ENCODE peak calls at places on chromosomes 1 and 21, in ten cellular contexts. One of them, this sample, is unnamed.
A peak's percentile ranks its signal among the peaks of the same experiment; 100 is the strongest.

GRCh38 chr1:72282690-72283203 is 408 bp upstream of the NEGR1 start:
- DNase-seq in adipocyte: peak; percentile 98
- DNase-seq in suprapubic skin: peak; percentile 87
- DNase-seq in heart right ventricle: peak; percentile 76
- DNase-seq in OCI-LY7: no peak
- DNase-seq in fibroblast of lung: peak; percentile 94
- DNase-seq in CD8-positive, alpha-beta T cell: peak; percentile 33
- DNase-seq in small intestine: peak; percentile 48
- DNase-seq in stomach: peak; percentile 81
- DNase-seq in mammary epithelial cell: peak; percentile 95
- DNase-seq in this sample: peak; percentile 68

GRCh38 chr1:99496067-99496466 is 149.8 kb upstream of the PALMD start:
- DNase-seq in adipocyte: peak; percentile 10
- DNase-seq in suprapubic skin: no peak
- DNase-seq in heart right ventricle: no peak
- DNase-seq in OCI-LY7: no peak
- DNase-seq in fibroblast of lung: no peak
- DNase-seq in CD8-positive, alpha-beta T cell: no peak
- DNase-seq in small intestine: no peak
- DNase-seq in stomach: no peak
- DNase-seq in mammary epithelial cell: peak; percentile 53
- DNase-seq in this sample: no peak

GRCh38 chr1:204127597-204128242 is 24.1 kb downstream of the ETNK2 start:
- DNase-seq in adipocyte: peak; percentile 88
- DNase-seq in suprapubic skin: peak; percentile 85
- DNase-seq in heart right ventricle: peak; percentile 60
- DNase-seq in OCI-LY7: peak; percentile 63
- DNase-seq in fibroblast of lung: peak; percentile 65
- DNase-seq in CD8-positive, alpha-beta T cell: no peak
- DNase-seq in small intestine: peak; percentile 50
- DNase-seq in stomach: peak; percentile 72
- DNase-seq in mammary epithelial cell: peak; percentile 66
- DNase-seq in this sample: no peak

GRCh38 chr1:110380667-110381283 is 10.1 kb downstream of the SLC16A4 start:
- DNase-seq in adipocyte: peak; percentile 96
- DNase-seq in suprapubic skin: no peak
- DNase-seq in heart right ventricle: no peak
- DNase-seq in OCI-LY7: peak; percentile 40
- DNase-seq in fibroblast of lung: no peak
- DNase-seq in CD8-positive, alpha-beta T cell: no peak
- DNase-seq in small intestine: no peak
- DNase-seq in stomach: no peak
- DNase-seq in mammary epithelial cell: no peak
- DNase-seq in this sample: no peak

GRCh38 chr1:183194527-183195145 is 8.6 kb downstream of the LAMC2 start:
- DNase-seq in adipocyte: no peak
- DNase-seq in suprapubic skin: no peak
- DNase-seq in heart right ventricle: no peak
- DNase-seq in OCI-LY7: no peak
- DNase-seq in fibroblast of lung: peak; percentile 45
- DNase-seq in CD8-positive, alpha-beta T cell: no peak
- DNase-seq in small intestine: no peak
- DNase-seq in stomach: no peak
- DNase-seq in mammary epithelial cell: no peak
- DNase-seq in this sample: peak; percentile 20

GRCh38 chr1:100584761-100585745 is 47.1 kb downstream of the GPR88 start:
- DNase-seq in adipocyte: peak; percentile 23
- DNase-seq in suprapubic skin: no peak
- DNase-seq in heart right ventricle: no peak
- DNase-seq in OCI-LY7: no peak
- DNase-seq in fibroblast of lung: peak; percentile 82
- DNase-seq in CD8-positive, alpha-beta T cell: no peak
- DNase-seq in small intestine: no peak
- DNase-seq in stomach: no peak
- DNase-seq in mammary epithelial cell: peak; percentile 40
- DNase-seq in this sample: no peak

GRCh38 chr1:55735110-55735509 is 519.9 kb upstream of the USP24 start:
- DNase-seq in adipocyte: peak; percentile 32
- DNase-seq in suprapubic skin: no peak
- DNase-seq in heart right ventricle: no peak
- DNase-seq in OCI-LY7: no peak
- DNase-seq in fibroblast of lung: no peak
- DNase-seq in CD8-positive, alpha-beta T cell: no peak
- DNase-seq in small intestine: no peak
- DNase-seq in stomach: no peak
- DNase-seq in mammary epithelial cell: peak; percentile 16
- DNase-seq in this sample: no peak

GRCh38 chr1:19395678-19396192 is 83.6 kb downstream of the SLC66A1 start:
- DNase-seq in adipocyte: peak; percentile 83
- DNase-seq in suprapubic skin: no peak
- DNase-seq in heart right ventricle: no peak
- DNase-seq in OCI-LY7: no peak
- DNase-seq in fibroblast of lung: peak; percentile 69
- DNase-seq in CD8-positive, alpha-beta T cell: no peak
- DNase-seq in small intestine: no peak
- DNase-seq in stomach: no peak
- DNase-seq in mammary epithelial cell: peak; percentile 89
- DNase-seq in this sample: no peak

GRCh38 chr21:37153193-37153934 is 80.3 kb downstream of the TTC3 start:
- DNase-seq in adipocyte: peak; percentile 86
- DNase-seq in suprapubic skin: no peak
- DNase-seq in heart right ventricle: no peak
- DNase-seq in OCI-LY7: no peak
- DNase-seq in fibroblast of lung: peak; percentile 75
- DNase-seq in CD8-positive, alpha-beta T cell: no peak
- DNase-seq in small intestine: peak; percentile 65
- DNase-seq in stomach: no peak
- DNase-seq in mammary epithelial cell: no peak
- DNase-seq in this sample: no peak

GRCh38 chr1:206578115-206578935 is 33.9 kb downstream of the EIF2D start:
- DNase-seq in adipocyte: no peak
- DNase-seq in suprapubic skin: no peak
- DNase-seq in heart right ventricle: no peak
- DNase-seq in OCI-LY7: no peak
- DNase-seq in fibroblast of lung: peak; percentile 27
- DNase-seq in CD8-positive, alpha-beta T cell: no peak
- DNase-seq in small intestine: no peak
- DNase-seq in stomach: no peak
- DNase-seq in mammary epithelial cell: no peak
- DNase-seq in this sample: no peak

GRCh38 chr1:194024659-194025058 is 838.2 kb upstream of the B3GALT2 start:
- DNase-seq in adipocyte: peak; percentile 18
- DNase-seq in suprapubic skin: no peak
- DNase-seq in heart right ventricle: no peak
- DNase-seq in OCI-LY7: no peak
- DNase-seq in fibroblast of lung: peak; percentile 94
- DNase-seq in CD8-positive, alpha-beta T cell: no peak
- DNase-seq in small intestine: no peak
- DNase-seq in stomach: no peak
- DNase-seq in mammary epithelial cell: peak; percentile 26
- DNase-seq in this sample: no peak

GRCh38 chr21:37225440-37225839 is 41.7 kb downstream of the VPS26C start:
- DNase-seq in adipocyte: no peak
- DNase-seq in suprapubic skin: no peak
- DNase-seq in heart right ventricle: no peak
- DNase-seq in OCI-LY7: no peak
- DNase-seq in fibroblast of lung: no peak
- DNase-seq in CD8-positive, alpha-beta T cell: peak; percentile 34
- DNase-seq in small intestine: peak; percentile 33
- DNase-seq in stomach: no peak
- DNase-seq in mammary epithelial cell: no peak
- DNase-seq in this sample: peak; percentile 48

GRCh38 chr1:208155243-208155642 is 88.9 kb downstream of the PLXNA2 start:
- DNase-seq in adipocyte: no peak
- DNase-seq in suprapubic skin: no peak
- DNase-seq in heart right ventricle: no peak
- DNase-seq in OCI-LY7: no peak
- DNase-seq in fibroblast of lung: no peak
- DNase-seq in CD8-positive, alpha-beta T cell: no peak
- DNase-seq in small intestine: no peak
- DNase-seq in stomach: no peak
- DNase-seq in mammary epithelial cell: no peak
- DNase-seq in this sample: no peak

DNA sequence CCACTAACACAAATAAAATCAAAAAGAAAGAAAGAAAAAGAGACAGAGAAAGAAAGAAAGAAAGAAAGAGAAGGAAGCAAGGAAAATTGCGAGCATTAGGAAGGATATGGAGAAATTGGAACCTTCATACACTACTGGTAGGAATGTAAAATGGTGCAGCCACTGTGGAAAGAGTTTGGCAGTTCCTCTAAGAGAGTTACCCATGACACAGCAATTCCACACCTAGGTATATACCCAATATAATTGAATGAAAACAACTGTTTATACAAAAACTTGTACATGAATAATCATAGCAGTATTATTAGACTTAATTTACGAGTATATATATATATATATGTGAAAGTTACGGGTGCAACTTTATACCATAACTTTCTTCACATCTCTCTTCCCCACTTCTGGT is 4.1 kb upstream of the LYPD8 start:
- DNase-seq in adipocyte: no peak
- DNase-seq in suprapubic skin: no peak
- DNase-seq in heart right ventricle: no peak
- DNase-seq in OCI-LY7: no peak
- DNase-seq in fibroblast of lung: no peak
- DNase-seq in CD8-positive, alpha-beta T cell: no peak
- DNase-seq in small intestine: no peak
- DNase-seq in stomach: no peak
- DNase-seq in mammary epithelial cell: no peak
- DNase-seq in this sample: no peak
- H3K9me3 ChIP-seq in adipocyte: no peaks in the 10 kb centered on the region
- H3K9me3 ChIP-seq in suprapubic skin: no peaks in the 10 kb centered on the region
- H3K9me3 ChIP-seq in heart right ventricle: no peaks in the 10 kb centered on the region
- H3K9me3 ChIP-seq in OCI-LY7: no peaks in the 10 kb centered on the region
- H3K9me3 ChIP-seq in fibroblast of lung: no peaks in the 10 kb centered on the region
- H3K9me3 ChIP-seq in CD8-positive, alpha-beta T cell: no peaks in the 10 kb centered on the region
- H3K9me3 ChIP-seq in small intestine: no peaks in the 10 kb centered on the region
- H3K9me3 ChIP-seq in stomach: peaks cover 8% of the 10 kb centered on the region
- H3K9me3 ChIP-seq in mammary epithelial cell: no peaks in the 10 kb centered on the region
- H3K9me3 ChIP-seq in this sample: no peaks in the 10 kb centered on the region

GRCh38 chr1:219900882-219901281 is 27.5 kb downstream of the SLC30A10 start:
- DNase-seq in adipocyte: no peak
- DNase-seq in suprapubic skin: no peak
- DNase-seq in heart right ventricle: no peak
- DNase-seq in OCI-LY7: no peak
- DNase-seq in fibroblast of lung: no peak
- DNase-seq in CD8-positive, alpha-beta T cell: no peak
- DNase-seq in small intestine: no peak
- DNase-seq in stomach: no peak
- DNase-seq in mammary epithelial cell: no peak
- DNase-seq in this sample: no peak
- H3K36me3 ChIP-seq in adipocyte: no peaks in the 10 kb centered on the region
- H3K36me3 ChIP-seq in suprapubic skin: no peaks in the 10 kb centered on the region
- H3K36me3 ChIP-seq in heart right ventricle: no peaks in the 10 kb centered on the region
- H3K36me3 ChIP-seq in OCI-LY7: no peaks in the 10 kb centered on the region
- H3K36me3 ChIP-seq in fibroblast of lung: no peaks in the 10 kb centered on the region
- H3K36me3 ChIP-seq in CD8-positive, alpha-beta T cell: no peaks in the 10 kb centered on the region
- H3K36me3 ChIP-seq in small intestine: no peaks in the 10 kb centered on the region
- H3K36me3 ChIP-seq in stomach: no peaks in the 10 kb centered on the region
- H3K36me3 ChIP-seq in mammary epithelial cell: no peaks in the 10 kb centered on the region
- H3K36me3 ChIP-seq in this sample: no peaks in the 10 kb centered on the region

GRCh38 chr1:4053774-4054173 is 153.7 kb upstream of the C1orf174 start:
- DNase-seq in adipocyte: no peak
- DNase-seq in suprapubic skin: no peak
- DNase-seq in heart right ventricle: no peak
- DNase-seq in OCI-LY7: no peak
- DNase-seq in fibroblast of lung: no peak
- DNase-seq in CD8-positive, alpha-beta T cell: no peak
- DNase-seq in small intestine: no peak
- DNase-seq in stomach: no peak
- DNase-seq in mammary epithelial cell: no peak
- DNase-seq in this sample: no peak

GRCh38 chr1:4054957-4055676 is 155.0 kb upstream of the C1orf174 start:
- DNase-seq in adipocyte: no peak
- DNase-seq in suprapubic skin: no peak
- DNase-seq in heart right ventricle: no peak
- DNase-seq in OCI-LY7: no peak
- DNase-seq in fibroblast of lung: no peak
- DNase-seq in CD8-positive, alpha-beta T cell: no peak
- DNase-seq in small intestine: no peak
- DNase-seq in stomach: no peak
- DNase-seq in mammary epithelial cell: no peak
- DNase-seq in this sample: no peak

GRCh38 chr1:4050998-4051397 is 150.9 kb upstream of the C1orf174 start:
- DNase-seq in adipocyte: no peak
- DNase-seq in suprapubic skin: no peak
- DNase-seq in heart right ventricle: no peak
- DNase-seq in OCI-LY7: no peak
- DNase-seq in fibroblast of lung: no peak
- DNase-seq in CD8-positive, alpha-beta T cell: no peak
- DNase-seq in small intestine: no peak
- DNase-seq in stomach: no peak
- DNase-seq in mammary epithelial cell: no peak
- DNase-seq in this sample: no peak

GRCh38 chr1:4052657-4053056 is 152.6 kb upstream of the C1orf174 start:
- DNase-seq in adipocyte: no peak
- DNase-seq in suprapubic skin: no peak
- DNase-seq in heart right ventricle: no peak
- DNase-seq in OCI-LY7: no peak
- DNase-seq in fibroblast of lung: no peak
- DNase-seq in CD8-positive, alpha-beta T cell: no peak
- DNase-seq in small intestine: no peak
- DNase-seq in stomach: no peak
- DNase-seq in mammary epithelial cell: no peak
- DNase-seq in this sample: no peak

DNA sequence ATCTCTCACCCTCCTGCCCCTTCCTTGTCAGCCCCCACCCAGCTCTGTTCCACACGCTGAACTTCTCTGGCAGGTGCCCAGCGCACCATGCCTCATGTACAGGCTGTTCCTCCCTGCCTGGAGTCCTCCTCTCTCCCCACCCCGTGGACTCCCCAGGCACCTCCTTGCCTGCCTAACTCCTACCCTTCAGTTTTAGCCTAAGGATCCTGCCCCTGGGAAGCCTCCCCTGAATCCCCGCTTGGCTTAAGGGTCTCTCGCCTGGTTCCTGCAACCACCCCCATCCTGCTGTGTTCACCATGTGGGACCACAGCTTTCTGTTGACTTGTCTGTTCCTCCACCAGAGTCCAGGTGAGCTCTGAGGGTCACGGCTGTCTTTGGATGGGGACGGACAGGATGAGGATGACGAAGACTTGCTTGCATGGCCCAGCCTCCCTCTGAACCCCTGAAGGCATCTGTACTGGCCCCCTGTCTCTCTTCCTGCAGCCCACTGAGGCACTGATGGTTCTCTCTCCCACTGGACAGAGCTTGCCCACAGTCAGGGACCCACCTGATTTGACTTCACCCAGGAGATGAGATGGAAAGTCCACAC is 153.2 kb upstream of the C1orf174 start:
- DNase-seq in adipocyte: no peak
- DNase-seq in suprapubic skin: no peak
- DNase-seq in heart right ventricle: no peak
- DNase-seq in OCI-LY7: no peak
- DNase-seq in fibroblast of lung: no peak
- DNase-seq in CD8-positive, alpha-beta T cell: no peak
- DNase-seq in small intestine: no peak
- DNase-seq in stomach: no peak
- DNase-seq in mammary epithelial cell: no peak
- DNase-seq in this sample: no peak
- H3K9me3 ChIP-seq in adipocyte: no peaks in the 10 kb centered on the region
- H3K9me3 ChIP-seq in suprapubic skin: no peaks in the 10 kb centered on the region
- H3K9me3 ChIP-seq in heart right ventricle: no peaks in the 10 kb centered on the region
- H3K9me3 ChIP-seq in OCI-LY7: no peaks in the 10 kb centered on the region
- H3K9me3 ChIP-seq in fibroblast of lung: no peaks in the 10 kb centered on the region
- H3K9me3 ChIP-seq in CD8-positive, alpha-beta T cell: no peaks in the 10 kb centered on the region
- H3K9me3 ChIP-seq in small intestine: no peaks in the 10 kb centered on the region
- H3K9me3 ChIP-seq in stomach: no peaks in the 10 kb centered on the region
- H3K9me3 ChIP-seq in mammary epithelial cell: peaks cover 29% of the 10 kb centered on the region
- H3K9me3 ChIP-seq in this sample: no peaks in the 10 kb centered on the region

GRCh38 chr1:150627821-150628410 is 1.5 kb downstream of the ENSA start:
- DNase-seq in adipocyte: no peak
- DNase-seq in suprapubic skin: no peak
- DNase-seq in heart right ventricle: no peak
- DNase-seq in OCI-LY7: no peak
- DNase-seq in fibroblast of lung: no peak
- DNase-seq in CD8-positive, alpha-beta T cell: no peak
- DNase-seq in small intestine: no peak
- DNase-seq in stomach: no peak
- DNase-seq in mammary epithelial cell: peak; percentile 21
- DNase-seq in this sample: no peak
- H3K36me3 ChIP-seq in adipocyte: peaks cover 38% of the 10 kb centered on the region
- H3K36me3 ChIP-seq in suprapubic skin: peaks cover 40% of the 10 kb centered on the region
- H3K36me3 ChIP-seq in heart right ventricle: peaks cover 14% of the 10 kb centered on the region
- H3K36me3 ChIP-seq in OCI-LY7: peaks cover 51% of the 10 kb centered on the region
- H3K36me3 ChIP-seq in fibroblast of lung: peaks cover 12% of the 10 kb centered on the region
- H3K36me3 ChIP-seq in CD8-positive, alpha-beta T cell: peaks cover 30% of the 10 kb centered on the region
- H3K36me3 ChIP-seq in small intestine: peaks cover 21% of the 10 kb centered on the region
- H3K36me3 ChIP-seq in stomach: peaks cover 38% of the 10 kb centered on the region
- H3K36me3 ChIP-seq in mammary epithelial cell: peaks cover 9% of the 10 kb centered on the region
- H3K36me3 ChIP-seq in this sample: peaks cover 34% of the 10 kb centered on the region

This sample was measured in naive thymus-derived CD4-positive, alpha-beta T cell.